ENCODE peak calls at places on chromosome 18, in eight cellular contexts. K is CD4-positive, alpha-beta T cell; N is cardiac muscle cell; A is K562; I is IMR-90; W is aorta; X is PC-9; P is H9. G is an unnamed sample.

GRCh38 chr18:77115461-77115907 is 17.1 kb downstream of the MBP start:
- DNase-seq in X (no peak), P (no peak), W (no peak), A (no peak), N (no peak), I (no peak), K (no peak), G (no peak)

GRCh38 chr18:51257150-51257549 is 59.7 kb upstream of the MEX3C start:
- DNase-seq in P (no peak), N (peak), I (no peak), X (no peak), A (no peak), W (no peak), K (no peak), G (no peak)

GRCh38 chr18:3455938-3456685 is 6.1 kb downstream of the TGIF1 start:
- DNase-seq in I (peak), X (peak), A (no peak), W (no peak), P (no peak), N (no peak), K (no peak), G (no peak)

GRCh38 chr18:68500551-68500950 is 214.4 kb downstream of the TMX3 start:
- DNase-seq in X (no peak), P (no peak), N (no peak), I (no peak), W (no peak), A (no peak), K (no peak), G (no peak)

GRCh38 chr18:39406941-39407340 is 1841.3 kb upstream of the CELF4 start:
- DNase-seq in W (no peak), X (no peak), N (no peak), A (no peak), K (no peak), P (no peak), I (no peak), G (no peak)

GRCh38 chr18:48036641-48037421 is 106.4 kb upstream of the SMAD2 start:
- DNase-seq in P (no peak), W (peak), X (no peak), I (no peak), A (no peak), N (no peak), K (no peak), G (no peak)

GRCh38 chr18:79791141-79791972 is 6.4 kb upstream of the KCNG2 start:
- DNase-seq in A (no peak), N (no peak), W (peak), P (no peak), X (peak), K (no peak), I (peak), G (no peak)

GRCh38 chr18:28690100-28690499 is 513.2 kb upstream of the CDH2 start:
- DNase-seq in X (no peak), P (no peak), I (no peak), W (no peak), K (no peak), N (no peak), A (no peak), G (no peak)

GRCh38 chr18:2920546-2921343 is 73.9 kb downstream of the EMILIN2 start:
- DNase-seq in I (no peak), K (no peak), W (no peak), X (no peak), P (no peak), A (no peak), N (no peak), G (no peak)

GRCh38 chr18:74166397-74166796 is 18.1 kb downstream of the TIMM21 start:
- DNase-seq in K (no peak), P (no peak), A (no peak), X (no peak), N (no peak), I (peak), W (no peak), G (no peak)

GRCh38 chr18:11946756-11947155 is 34.6 kb upstream of the IMPA2 start:
- DNase-seq in A (peak), I (peak), P (no peak), K (no peak), X (no peak), W (peak), N (no peak), G (no peak)

GRCh38 chr18:67862069-67862468 is 345.5 kb upstream of the DSEL start:
- DNase-seq in A (no peak), N (no peak), W (no peak), P (no peak), X (no peak), I (peak), K (no peak), G (no peak)

GRCh38 chr18:12041561-12041960 is 52.1 kb upstream of the ANKRD62 start:
- DNase-seq in P (no peak), X (peak), I (peak), N (no peak), W (no peak), K (no peak), A (no peak), G (no peak)

GRCh38 chr18:3453540-3454364 is 3.8 kb downstream of the TGIF1 start:
- DNase-seq in N (peak), X (peak), K (no peak), I (peak), A (peak), W (peak), P (no peak), G (no peak)

GRCh38 chr18:56003651-56004050 is 415.7 kb upstream of the TCF4 start:
- DNase-seq in X (no peak), W (no peak), P (no peak), I (no peak), N (no peak), A (no peak), K (no peak), G (no peak)

GRCh38 chr18:48945953-48946217 is 4.9 kb downstream of the SMAD7 start:
- DNase-seq in K (no peak), W (no peak), P (no peak), N (no peak), X (no peak), I (no peak), A (no peak), G (no peak)

GRCh38 chr18:74989134-74989533 is 219.8 kb downstream of the PTGR3 start:
- DNase-seq in I (no peak), X (no peak), P (no peak), N (no peak), K (no peak), W (no peak), A (no peak), G (no peak)

GRCh38 chr18:75165926-75166325 is 43.0 kb downstream of the PTGR3 start:
- DNase-seq in W (no peak), K (no peak), P (no peak), X (no peak), I (no peak), A (no peak), N (no peak), G (no peak)

GRCh38 chr18:58793361-58793760 is 71.3 kb upstream of the ZNF532 start:
- DNase-seq in I (peak), P (no peak), N (peak), W (no peak), X (peak), K (no peak), A (no peak), G (no peak)

GRCh38 chr18:58661423-58661822 is 9.8 kb upstream of the MALT1 start:
- DNase-seq in W (no peak), X (no peak), N (peak), P (no peak), A (no peak), K (no peak), I (peak), G (no peak)

GRCh38 chr18:49082714-49083688 is 132.2 kb upstream of the SMAD7 start:
- DNase-seq in A (no peak), P (no peak), N (no peak), I (no peak), X (no peak), K (no peak), W (no peak), G (no peak)

GRCh38 chr18:40553029-40553428 is 1402.0 kb upstream of the PIK3C3 start:
- DNase-seq in N (no peak), W (no peak), P (no peak), K (no peak), A (no peak), X (no peak), I (peak), G (no peak)

GRCh38 chr18:7953085-7953958 is 386.2 kb downstream of the PTPRM start:
- DNase-seq in K (no peak), P (no peak), X (no peak), N (no peak), W (no peak), A (no peak), I (no peak), G (no peak)

GRCh38 chr18:48798334-48799197 is 152.2 kb downstream of the SMAD7 start:
- DNase-seq in W (peak), A (no peak), P (peak), K (no peak), N (no peak), I (no peak), X (no peak), G (no peak)

GRCh38 chr18:23114171-23114881 is 21.0 kb upstream of the CABLES1 start:
- DNase-seq in X (no peak), I (peak), A (no peak), P (no peak), N (peak), W (no peak), K (no peak), G (no peak)

GRCh38 chr18:27887287-27887686 is 289.6 kb downstream of the CDH2 start:
- DNase-seq in N (no peak), P (no peak), K (no peak), X (no peak), A (no peak), W (no peak), I (no peak), G (no peak)

GRCh38 chr18:34322365-34323289 is 97.9 kb upstream of the NOL4 start:
- DNase-seq in I (peak), P (peak), A (peak), N (peak), K (no peak), W (peak), X (peak), G (peak)

GRCh38 chr18:62452280-62452824 is 70.5 kb upstream of the ZCCHC2 start:
- DNase-seq in N (no peak), I (peak), A (no peak), K (no peak), W (no peak), P (no peak), X (peak), G (no peak)

GRCh38 chr18:62450175-62450545 is 72.7 kb upstream of the ZCCHC2 start:
- DNase-seq in X (no peak), N (no peak), A (no peak), P (no peak), K (no peak), I (no peak), W (no peak), G (no peak)

GRCh38 chr18:62448426-62448825 is 74.4 kb upstream of the ZCCHC2 start:
- DNase-seq in A (no peak), P (no peak), W (no peak), I (no peak), N (no peak), X (no peak), K (no peak), G (no peak)

GRCh38 chr18:62449490-62450104 is 73.2 kb upstream of the ZCCHC2 start:
- DNase-seq in N (no peak), W (no peak), I (no peak), K (no peak), P (no peak), X (no peak), A (no peak), G (no peak)

GRCh38 chr18:62450546-62451395 is 72.1 kb upstream of the ZCCHC2 start:
- DNase-seq in X (peak), K (no peak), N (peak), P (no peak), W (peak), A (peak), I (peak), G (no peak)
- H3K27ac ChIP-seq in X (peak), K (no peak), N (no peak), P (no peak), W (no peak), A (peak), I (no peak), G (no peak)

GRCh38 chr18:24930478-24930877 is 421.5 kb downstream of the ZNF521 start:
- DNase-seq in I (no peak), X (no peak), P (no peak), K (no peak), W (no peak), A (no peak), N (no peak), G (no peak)
- H3K27ac ChIP-seq in I (no peak), X (no peak), P (no peak), K (no peak), W (no peak), A (no peak), N (no peak), G (no peak)

DNA sequence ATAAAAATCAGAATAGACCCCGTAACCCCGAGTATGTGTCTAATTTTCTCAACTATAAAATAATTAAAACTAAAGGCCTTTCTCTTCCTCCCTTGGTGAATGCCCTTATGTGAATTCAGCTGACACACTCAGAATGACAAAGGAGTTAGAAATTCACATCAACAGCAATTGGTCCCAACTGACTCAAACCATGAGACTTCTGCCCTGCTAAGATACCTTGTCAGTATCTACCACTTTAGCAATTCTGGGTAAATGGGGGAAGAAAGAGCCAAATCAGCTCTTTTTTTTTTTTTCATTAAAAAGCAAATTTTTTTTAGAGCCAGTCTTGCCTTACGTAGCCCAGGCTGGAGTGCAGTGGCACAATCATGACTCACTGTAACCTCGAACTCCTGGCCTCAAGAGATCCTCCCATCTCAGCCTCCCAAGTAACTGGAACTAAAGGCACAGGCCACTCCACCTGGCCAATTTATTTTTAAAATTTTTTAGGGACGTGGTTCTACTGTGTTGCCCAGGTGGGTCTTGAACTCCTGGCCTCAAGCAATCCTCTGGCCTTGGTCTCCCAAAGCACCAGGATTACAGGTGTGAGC is 1.7 kb upstream of the PPP4R1 start:
- DNase-seq in I (peak), A (peak), K (no peak), W (no peak), X (peak), N (no peak), P (no peak), G (no peak)
- H3K27ac ChIP-seq in I (peak), A (peak), K (no peak), W (no peak), X (peak), N (no peak), P (no peak), G (no peak)

GRCh38 chr18:70037453-70038061 is 89.9 kb upstream of the CD226 start:
- DNase-seq in I (no peak), W (no peak), N (no peak), X (no peak), A (peak), P (no peak), K (no peak), G (no peak)

GRCh38 chr18:70036168-70036567 is 88.5 kb upstream of the CD226 start:
- DNase-seq in W (no peak), P (no peak), I (no peak), X (no peak), A (no peak), K (no peak), N (no peak), G (no peak)

GRCh38 chr18:70041459-70042020 is 93.9 kb upstream of the CD226 start:
- DNase-seq in A (no peak), N (peak), X (no peak), P (no peak), W (no peak), I (no peak), K (no peak), G (no peak)

GRCh38 chr18:70039186-70039585 is 91.5 kb upstream of the CD226 start:
- DNase-seq in A (no peak), X (no peak), I (no peak), K (no peak), W (no peak), P (no peak), N (no peak), G (no peak)

GRCh38 chr18:70036771-70037452 is 89.2 kb upstream of the CD226 start:
- DNase-seq in N (no peak), K (no peak), A (peak), I (no peak), P (no peak), X (no peak), W (no peak), G (peak)
- H3K27ac ChIP-seq in N (no peak), K (no peak), A (peak), I (no peak), P (no peak), X (no peak), W (no peak), G (peak)

GRCh38 chr18:902179-902718 is 2.4 kb upstream of the ADCYAP1 start:
- DNase-seq in N (no peak), K (no peak), X (no peak), I (no peak), A (peak), W (no peak), P (no peak), G (no peak)

GRCh38 chr18:901769-902168 is 2.9 kb upstream of the ADCYAP1 start:
- DNase-seq in I (no peak), W (no peak), X (no peak), K (no peak), A (no peak), N (no peak), P (no peak), G (no peak)

GRCh38 chr18:892316-892715 is 12.4 kb upstream of the ADCYAP1 start:
- DNase-seq in K (no peak), N (no peak), X (no peak), P (no peak), W (no peak), A (no peak), I (no peak), G (no peak)

DNA sequence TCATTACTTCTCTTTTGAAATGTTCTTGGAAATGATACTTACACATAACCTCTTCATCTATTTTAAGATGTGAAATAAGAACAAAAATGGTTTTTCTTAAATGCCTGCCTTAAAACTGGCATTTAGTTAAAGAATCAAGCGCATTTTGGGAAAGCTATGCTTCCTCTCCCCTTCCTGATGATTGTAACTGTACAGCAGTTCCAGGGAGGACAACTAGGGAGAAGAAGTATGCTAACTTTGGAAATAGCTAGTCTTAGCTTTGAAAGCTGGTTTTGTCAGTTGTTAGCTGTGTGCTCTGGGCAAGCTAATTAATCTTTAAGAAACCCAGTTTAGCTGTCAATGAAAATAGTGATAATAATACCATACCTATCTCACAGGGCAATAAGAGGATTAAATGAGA is 8.4 kb upstream of the ADCYAP1 start:
- DNase-seq in K (no peak), A (no peak), P (no peak), I (no peak), X (no peak), W (no peak), N (no peak), G (no peak)
- H3K27ac ChIP-seq in K (no peak), A (no peak), P (no peak), I (no peak), X (no peak), W (no peak), N (no peak), G (no peak)

G was measured in caudate nucleus.